ENCODE peak calls at places on chromosomes 7 and 10, in five cellular contexts. Z is neuronal stem cell, U is mesenchymal stem cell, E is H9, W is H1. K is an unnamed sample.

GRCh38 chr10:17256026-17256425 is 28.0 kb downstream of the VIM start:
- DNase-seq in Z (no peak), U (no peak), E (no peak), W (no peak), K (no peak)

GRCh38 chr10:113980408-113981087 is 63.1 kb upstream of the ADRB1 start:
- DNase-seq in Z (no peak), U (no peak), E (no peak), W (no peak), K (no peak)

GRCh38 chr7:143305423-143306070 is 10.4 kb upstream of the CLCN1 start:
- DNase-seq in Z (no peak), U (peak), E (peak), W (peak), K (peak)

GRCh38 chr10:59913547-59914237 is 7.3 kb upstream of the CCDC6 start:
- DNase-seq in Z (no peak), U (no peak), E (no peak), W (no peak), K (no peak)

GRCh38 chr10:117418121-117418520 is 42.9 kb upstream of the PDZD8 start:
- DNase-seq in Z (no peak), U (no peak), E (no peak), W (no peak), K (no peak)

GRCh38 chr7:51038573-51038972 is 255.9 kb upstream of the GRB10 start:
- DNase-seq in Z (no peak), U (no peak), E (no peak), W (no peak), K (no peak)

GRCh38 chr10:97532935-97533671 is 34.4 kb downstream of the UBTD1 start:
- DNase-seq in Z (no peak), U (peak), E (peak), W (peak), K (peak)

GRCh38 chr10:129506101-129506797 is 39.2 kb downstream of the MGMT start:
- DNase-seq in Z (no peak), U (no peak), E (no peak), W (no peak), K (no peak)

GRCh38 chr10:132422169-132422691 is 25.2 kb downstream of the PWWP2B start:
- DNase-seq in Z (no peak), U (no peak), E (no peak), W (no peak), K (no peak)

GRCh38 chr7:105298439-105298894 is 90.3 kb downstream of the SRPK2 start:
- DNase-seq in Z (no peak), U (no peak), E (peak), W (no peak), K (no peak)

GRCh38 chr10:122112625-122113160 is 123.7 kb downstream of the TACC2 start:
- DNase-seq in Z (peak), U (peak), E (peak), W (peak), K (peak)

GRCh38 chr10:23314835-23315239 is 29.8 kb downstream of the C10orf67 start:
- DNase-seq in Z (peak), U (peak), E (no peak), W (no peak), K (peak)

GRCh38 chr10:44153901-44154670 is 230.8 kb downstream of the CXCL12 start:
- DNase-seq in Z (no peak), U (no peak), E (no peak), W (no peak), K (no peak)

GRCh38 chr7:136874393-136875032 is 6.1 kb downstream of the CHRM2 start:
- DNase-seq in Z (peak), U (peak), E (no peak), W (no peak), K (peak)

GRCh38 chr10:88881335-88881734 is 1.3 kb downstream of the STAMBPL1 start:
- DNase-seq in Z (no peak), U (peak), E (no peak), W (no peak), K (no peak)

DNA sequence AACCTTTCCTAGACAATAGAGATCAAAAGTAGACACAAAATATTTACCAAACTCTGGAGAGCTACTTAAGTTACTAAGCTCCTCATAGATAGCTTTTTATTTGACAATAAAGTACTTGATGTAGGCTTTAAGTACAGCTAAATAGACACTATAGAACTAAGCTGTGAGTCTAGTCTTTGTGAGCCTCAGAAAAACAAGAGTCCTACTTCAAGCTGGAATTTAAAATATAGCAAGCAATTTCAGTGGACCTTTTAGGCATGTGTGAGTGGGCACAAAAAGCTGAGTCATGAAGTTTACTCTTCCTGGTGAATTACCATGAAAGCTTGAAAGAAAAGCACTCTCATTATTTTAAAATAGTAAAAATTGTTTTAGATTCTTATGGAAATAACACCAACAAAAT is 76.1 kb downstream of the ADD3 start:
- DNase-seq in Z (no peak), U (peak), E (no peak), W (no peak), K (no peak)
- H2BK12ac ChIP-seq in Z (no peak), U (no peak), E (no peak), W (no peak), K (no peak)

GRCh38 chr7:85074-85945 is 107.1 kb upstream of the FAM20C start:
- DNase-seq in Z (no peak), U (no peak), E (peak), W (no peak), K (peak)

GRCh38 chr7:86116-86515 is 106.3 kb upstream of the FAM20C start:
- DNase-seq in Z (no peak), U (no peak), E (no peak), W (no peak), K (no peak)

GRCh38 chr7:87047-87446 is 105.3 kb upstream of the FAM20C start:
- DNase-seq in Z (no peak), U (no peak), E (no peak), W (peak), K (no peak)

GRCh38 chr7:87671-88070 is 104.7 kb upstream of the FAM20C start:
- DNase-seq in Z (no peak), U (no peak), E (no peak), W (no peak), K (no peak)

GRCh38 chr7:86629-87028 is 105.7 kb upstream of the FAM20C start:
- DNase-seq in Z (no peak), U (no peak), E (no peak), W (no peak), K (no peak)
- H3K14ac ChIP-seq in Z (no peak), U (no peak), E (no peak), W (no peak), K (no peak)

DNA sequence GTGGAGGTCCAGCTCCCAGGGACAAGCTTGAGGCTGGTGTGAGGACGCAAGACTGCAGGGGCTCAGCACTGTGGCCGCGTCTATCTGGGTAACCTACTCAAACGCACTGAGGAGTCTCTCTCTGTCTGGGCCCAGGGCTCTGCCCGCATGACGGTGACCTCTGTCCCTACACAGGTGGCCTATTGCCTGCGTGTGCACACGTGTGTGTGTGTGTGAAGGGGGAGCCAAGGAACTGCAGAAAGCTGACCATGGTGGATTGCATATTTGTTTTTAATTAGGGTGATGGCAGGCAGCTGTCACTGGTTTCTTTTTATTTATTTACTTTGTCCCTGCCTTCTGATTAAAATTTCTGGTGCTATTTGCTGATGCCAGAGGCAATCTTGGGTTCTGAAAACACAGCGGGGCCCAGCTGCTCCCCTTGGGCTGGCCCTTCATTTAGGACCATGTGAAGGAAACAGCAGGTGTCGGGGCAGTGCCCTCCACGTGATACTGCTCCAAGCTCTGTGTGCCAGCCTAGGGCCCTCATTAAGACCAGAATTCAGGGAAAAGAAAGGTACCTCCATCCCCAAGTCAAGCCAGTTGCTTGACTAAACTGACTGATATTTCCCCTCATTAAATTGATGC is 71.3 kb upstream of the PODXL start:
- DNase-seq in Z (no peak), U (no peak), E (no peak), W (no peak), K (no peak)
- H3K4ac ChIP-seq in Z (no peak), U (no peak), E (no peak), W (peak), K (peak)

GRCh38 chr7:71937840-71938371 is 474.2 kb downstream of the CALN1 start:
- DNase-seq in Z (no peak), U (no peak), E (no peak), W (no peak), K (no peak)

DNA sequence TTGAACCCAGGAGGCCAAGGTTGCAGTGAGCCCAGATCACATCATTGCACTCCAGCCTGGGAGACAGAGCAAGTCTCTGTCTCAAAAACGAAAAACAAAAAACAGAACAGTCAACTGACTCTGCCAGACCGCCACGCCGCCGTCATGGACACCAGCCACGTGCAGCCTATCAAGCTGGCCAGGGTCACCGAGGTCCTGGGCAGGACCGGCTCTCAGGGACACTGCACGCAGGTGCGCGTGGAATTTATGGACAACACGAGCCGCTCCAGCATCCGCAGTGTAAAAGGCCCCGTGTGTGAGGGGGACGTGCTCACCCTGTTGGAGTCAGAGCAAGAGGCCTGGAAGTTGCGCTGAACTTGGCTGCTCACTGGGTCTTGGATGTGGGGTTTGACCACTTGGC is 470.0 kb downstream of the CALN1 start:
- DNase-seq in Z (no peak), U (no peak), E (no peak), W (no peak), K (no peak)
- H2BK12ac ChIP-seq in Z (no peak), U (no peak), E (no peak), W (no peak), K (no peak)